ENCODE peak calls at places on chromosomes 2 and 18, in nine cellular contexts. T, H, L, C, G, U, A, J and S are unnamed samples.

GRCh38 chr2:224969095-224969494 is 73.2 kb downstream of the DOCK10 start:
- DNase-seq in L (no peak), U (no peak), H (no peak), C (no peak), A (no peak), G (no peak), T (no peak), J (no peak), S (no peak)

GRCh38 chr2:191818133-191818532 is 28.8 kb downstream of the CAVIN2 start:
- DNase-seq in H (no peak), G (no peak), L (no peak), U (no peak), T (no peak), C (no peak), J (no peak), A (no peak), S (no peak)

GRCh38 chr2:219296142-219296541 is 13.1 kb downstream of the PTPRN start:
- DNase-seq in G (no peak), L (no peak), H (no peak), A (no peak), C (no peak), T (no peak), U (no peak), J (no peak), S (no peak)

GRCh38 chr2:20410556-20411277 is 36.2 kb upstream of the RHOB start:
- DNase-seq in U (no peak), H (no peak), C (no peak), T (no peak), J (peak; percentile 84), G (no peak), L (no peak), A (no peak), S (peak; percentile 3)

GRCh38 chr2:112156152-112156986 is 18.2 kb downstream of the FBLN7 start:
- DNase-seq in J (peak; percentile 81), G (no peak), T (peak; percentile 79), C (no peak), A (no peak), U (no peak), H (no peak), L (no peak), S (no peak)

GRCh38 chr2:60885683-60886082 is 4.3 kb downstream of the REL start:
- DNase-seq in G (no peak), H (peak; percentile 46), L (peak; percentile 18), A (no peak), C (no peak), J (no peak), T (peak; percentile 45), U (no peak), S (no peak)

GRCh38 chr2:219887870-219888269 is 260.4 kb downstream of the SLC4A3 start:
- DNase-seq in T (no peak), H (no peak), C (no peak), J (no peak), U (no peak), L (no peak), A (no peak), G (no peak), S (no peak)

GRCh38 chr18:76558881-76559667 is 64.0 kb upstream of the ZNF516 start:
- DNase-seq in T (peak; percentile 53), H (no peak), C (no peak), U (no peak), J (no peak), A (no peak), G (no peak), L (no peak), S (peak; percentile 42)

GRCh38 chr2:186992597-186992996 is 143.6 kb upstream of the ZSWIM2 start:
- DNase-seq in C (no peak), A (no peak), L (peak; percentile 78), H (no peak), U (no peak), T (no peak), J (no peak), G (no peak), S (no peak)

GRCh38 chr2:239775623-239776440 is 249.3 kb downstream of the NDUFA10 start:
- DNase-seq in A (no peak), H (no peak), J (peak; percentile 70), U (peak; percentile 44), C (no peak), G (no peak), L (no peak), T (peak; percentile 89), S (no peak)

GRCh38 chr2:183123959-183124221 is 353 bp upstream of the NUP35 start:
- DNase-seq in C (no peak), G (no peak), A (no peak), U (no peak), T (no peak), H (no peak), J (no peak), L (no peak), S (no peak)

GRCh38 chr18:43022874-43023273 is 92.6 kb downstream of the RIT2 start:
- DNase-seq in C (no peak), U (no peak), T (no peak), H (no peak), J (no peak), G (no peak), A (no peak), L (no peak), S (no peak)

GRCh38 chr2:144403940-144404339 is 116.0 kb downstream of the ZEB2 start:
- DNase-seq in C (no peak), T (no peak), L (no peak), H (no peak), G (peak; percentile 81), J (no peak), U (no peak), A (no peak), S (no peak)

DNA sequence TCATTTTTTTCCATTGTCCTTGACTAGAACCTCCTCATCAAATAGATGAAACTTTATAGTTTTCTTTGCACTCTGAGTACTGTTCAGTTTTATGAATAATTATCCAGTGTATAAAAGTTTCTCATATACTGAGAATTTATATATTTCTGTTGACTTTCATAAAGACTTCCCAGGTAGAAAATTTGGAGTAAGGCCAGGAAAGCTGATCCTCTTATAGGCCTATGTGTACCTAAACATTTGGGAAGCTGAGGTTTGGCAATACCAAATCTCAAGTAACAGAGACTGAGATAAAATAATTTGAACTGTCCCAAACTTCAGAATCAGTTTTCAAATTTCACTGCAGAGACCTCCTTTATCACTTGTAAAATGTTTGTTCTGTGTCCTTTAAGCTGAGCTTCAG is 43.4 kb downstream of the CCDC102B start:
- DNase-seq in C (no peak), G (no peak), T (no peak), H (no peak), L (no peak), U (no peak), J (no peak), A (no peak), S (no peak)
- TF ChIP-seq POLR2A in C (no peak), G (no peak), T (no peak), H (no peak), L (no peak), U (no peak), J (no peak), A (no peak), S (no peak)

GRCh38 chr2:149651229-149651628 is 63.7 kb upstream of the MMADHC start:
- DNase-seq in A (no peak), U (no peak), J (no peak), G (no peak), H (peak; percentile 47), C (no peak), L (no peak), T (no peak), S (no peak)

GRCh38 chr2:149648282-149649030 is 60.9 kb upstream of the MMADHC start:
- DNase-seq in U (no peak), G (peak; percentile 43), A (peak; percentile 50), C (peak; percentile 11), T (no peak), L (peak; percentile 91), J (no peak), H (peak; percentile 82), S (no peak)

GRCh38 chr2:149650006-149650405 is 62.4 kb upstream of the MMADHC start:
- DNase-seq in A (no peak), T (no peak), L (no peak), J (no peak), G (no peak), H (no peak), C (no peak), U (no peak), S (no peak)

DNA sequence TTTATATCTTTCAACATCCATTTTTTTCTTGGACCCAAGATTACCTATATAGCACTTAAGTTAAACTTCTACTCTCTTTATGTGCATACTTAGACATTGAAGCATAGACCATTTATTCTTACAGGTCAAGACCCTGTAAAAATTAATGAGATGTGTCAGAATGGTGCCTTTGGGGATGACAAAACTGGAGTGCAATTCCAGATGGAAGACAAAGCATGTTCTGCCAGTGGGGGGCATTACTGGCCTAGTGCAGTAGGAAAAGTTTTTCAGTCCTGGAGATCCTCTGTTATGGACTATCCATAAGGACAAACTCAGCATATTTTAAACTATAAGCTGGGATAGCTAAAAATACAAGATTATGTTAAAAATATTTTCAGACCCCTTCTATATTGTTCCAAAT is 57.8 kb upstream of the MMADHC start:
- DNase-seq in G (no peak), T (no peak), C (no peak), A (no peak), U (no peak), H (no peak), L (peak; percentile 58), J (no peak), S (no peak)
- TF ChIP-seq CTCF in G (no peak), T (no peak), C (no peak), A (no peak), U (no peak), H (no peak), L (no peak), J (no peak), S (no peak)

GRCh38 chr2:127532296-127532695 is 3.2 kb upstream of the MYO7B start:
- DNase-seq in U (no peak), H (no peak), J (no peak), G (no peak), L (no peak), C (no peak), A (no peak), T (no peak), S (no peak)

GRCh38 chr2:127530245-127531132 is 4.2 kb upstream of the IWS1 start:
- DNase-seq in J (no peak), C (no peak), T (no peak), U (no peak), H (peak; percentile 26), L (no peak), G (no peak), A (no peak), S (no peak)

GRCh38 chr2:127528487-127528886 is 2.2 kb upstream of the IWS1 start:
- DNase-seq in U (no peak), T (peak; percentile 57), C (no peak), G (no peak), H (no peak), A (no peak), L (no peak), J (no peak), S (no peak)

GRCh38 chr2:127526940-127527804 is 883 bp upstream of the IWS1 start:
- DNase-seq in L (no peak), A (peak; percentile 30), C (no peak), H (no peak), U (no peak), T (no peak), J (no peak), G (no peak), S (no peak)

GRCh38 chr2:127531133-127531709 is 4.3 kb upstream of the MYO7B start:
- DNase-seq in T (no peak), U (no peak), L (no peak), G (no peak), A (no peak), C (no peak), J (no peak), H (no peak), S (peak; percentile 41)
- TF ChIP-seq POLR2A in T (no peak), U (no peak), L (no peak), G (no peak), A (no peak), C (no peak), J (no peak), H (no peak), S (no peak)

GRCh38 chr2:130727286-130727924 is 1.5 kb upstream of the GPR148 start:
- DNase-seq in G (peak; percentile 86), T (peak; percentile 61), J (peak; percentile 96), L (peak; percentile 72), U (peak; percentile 95), A (peak; percentile 89), H (peak; percentile 88), C (peak; percentile 83), S (peak; percentile 83)
- TF ChIP-seq CTCF in G (no peak), T (no peak), J (no peak), L (no peak), U (no peak), A (peak; percentile 13), H (no peak), C (no peak), S (no peak)